ENCODE peak calls at places on chromosomes 16 and 17, in six cellular contexts. One of them, this sample, is unnamed.

GRCh38 chr17:81994593-81995462 is 17.4 kb downstream of the ASPSCR1 start:
- DNase-seq in T-helper 2 cell: no peak
- DNase-seq in coronary artery: no peak
- DNase-seq in neural crest cell: no peak
- DNase-seq in B cell: no peak
- DNase-seq in Right ventricle myocardium inferior: no peak
- DNase-seq in this sample: no peak

GRCh38 chr17:688100-688989 is 26.3 kb downstream of the VPS53 start:
- DNase-seq in T-helper 2 cell: no peak
- DNase-seq in coronary artery: no peak
- DNase-seq in Right ventricle myocardium inferior: no peak
- DNase-seq in neural crest cell: no peak
- DNase-seq in B cell: no peak
- DNase-seq in this sample: no peak

GRCh38 chr17:39740357-39741111 is 2.8 kb downstream of the GRB7 start:
- DNase-seq in T-helper 2 cell: no peak
- DNase-seq in B cell: no peak
- DNase-seq in Right ventricle myocardium inferior: no peak
- DNase-seq in neural crest cell: no peak
- DNase-seq in coronary artery: no peak
- DNase-seq in this sample: no peak

GRCh38 chr16:85286066-85286712 is 173.9 kb upstream of the CIBAR2 start:
- DNase-seq in B cell: no peak
- DNase-seq in neural crest cell: no peak
- DNase-seq in T-helper 2 cell: no peak
- DNase-seq in Right ventricle myocardium inferior: peak
- DNase-seq in coronary artery: peak
- DNase-seq in this sample: no peak

GRCh38 chr17:45720386-45720785 is 63.7 kb upstream of the CRHR1 start:
- DNase-seq in B cell: no peak
- DNase-seq in Right ventricle myocardium inferior: no peak
- DNase-seq in T-helper 2 cell: no peak
- DNase-seq in coronary artery: no peak
- DNase-seq in neural crest cell: no peak
- DNase-seq in this sample: no peak

GRCh38 chr16:79209308-79209707 is 391.2 kb downstream of the MAF start:
- DNase-seq in neural crest cell: no peak
- DNase-seq in B cell: no peak
- DNase-seq in T-helper 2 cell: no peak
- DNase-seq in coronary artery: no peak
- DNase-seq in Right ventricle myocardium inferior: no peak
- DNase-seq in this sample: no peak

GRCh38 chr17:45172541-45173286 is 11.0 kb downstream of the HEXIM2 start:
- DNase-seq in coronary artery: peak
- DNase-seq in neural crest cell: peak
- DNase-seq in Right ventricle myocardium inferior: peak
- DNase-seq in T-helper 2 cell: peak
- DNase-seq in B cell: peak
- DNase-seq in this sample: peak

GRCh38 chr17:64005734-64006167 is 7.6 kb downstream of the PRR29 start:
- DNase-seq in B cell: no peak
- DNase-seq in neural crest cell: no peak
- DNase-seq in Right ventricle myocardium inferior: no peak
- DNase-seq in T-helper 2 cell: no peak
- DNase-seq in coronary artery: no peak
- DNase-seq in this sample: no peak

GRCh38 chr17:82399030-82399429 is 19.1 kb upstream of the HEXD start:
- DNase-seq in B cell: no peak
- DNase-seq in T-helper 2 cell: no peak
- DNase-seq in coronary artery: no peak
- DNase-seq in Right ventricle myocardium inferior: no peak
- DNase-seq in neural crest cell: no peak
- DNase-seq in this sample: no peak

GRCh38 chr17:17672453-17673368 is 8.5 kb upstream of the RAI1 start:
- DNase-seq in T-helper 2 cell: no peak
- DNase-seq in Right ventricle myocardium inferior: no peak
- DNase-seq in coronary artery: no peak
- DNase-seq in neural crest cell: no peak
- DNase-seq in B cell: peak
- DNase-seq in this sample: no peak

GRCh38 chr17:1264196-1264595 is 6.0 kb upstream of the BHLHA9 start:
- DNase-seq in neural crest cell: no peak
- DNase-seq in T-helper 2 cell: no peak
- DNase-seq in Right ventricle myocardium inferior: no peak
- DNase-seq in B cell: no peak
- DNase-seq in coronary artery: no peak
- DNase-seq in this sample: peak

GRCh38 chr17:3534881-3535252 is 22.7 kb downstream of the TRPV3 start:
- DNase-seq in neural crest cell: no peak
- DNase-seq in coronary artery: no peak
- DNase-seq in T-helper 2 cell: no peak
- DNase-seq in B cell: no peak
- DNase-seq in Right ventricle myocardium inferior: no peak
- DNase-seq in this sample: no peak

GRCh38 chr16:23145186-23145585 is 4.1 kb downstream of the USP31 start:
- DNase-seq in B cell: no peak
- DNase-seq in neural crest cell: no peak
- DNase-seq in T-helper 2 cell: no peak
- DNase-seq in Right ventricle myocardium inferior: no peak
- DNase-seq in coronary artery: no peak
- DNase-seq in this sample: no peak

GRCh38 chr17:17467720-17468119 is 9.1 kb upstream of the MED9 start:
- DNase-seq in coronary artery: no peak
- DNase-seq in Right ventricle myocardium inferior: no peak
- DNase-seq in T-helper 2 cell: no peak
- DNase-seq in B cell: no peak
- DNase-seq in neural crest cell: no peak
- DNase-seq in this sample: no peak

GRCh38 chr16:49664221-49665215 is 191.4 kb downstream of the ZNF423 start:
- DNase-seq in Right ventricle myocardium inferior: peak
- DNase-seq in coronary artery: no peak
- DNase-seq in T-helper 2 cell: no peak
- DNase-seq in B cell: no peak
- DNase-seq in neural crest cell: no peak
- DNase-seq in this sample: no peak

GRCh38 chr17:6448473-6448872 is 4.2 kb downstream of the PIMREG start:
- DNase-seq in coronary artery: no peak
- DNase-seq in B cell: no peak
- DNase-seq in neural crest cell: no peak
- DNase-seq in T-helper 2 cell: no peak
- DNase-seq in Right ventricle myocardium inferior: peak
- DNase-seq in this sample: no peak

GRCh38 chr17:7997186-7997585 is 5.2 kb upstream of the GUCY2D start:
- DNase-seq in Right ventricle myocardium inferior: no peak
- DNase-seq in neural crest cell: no peak
- DNase-seq in B cell: no peak
- DNase-seq in T-helper 2 cell: no peak
- DNase-seq in coronary artery: no peak
- DNase-seq in this sample: peak

GRCh38 chr17:30780343-30780742 is 44.1 kb downstream of the CRLF3 start:
- DNase-seq in coronary artery: no peak
- DNase-seq in neural crest cell: no peak
- DNase-seq in Right ventricle myocardium inferior: no peak
- DNase-seq in T-helper 2 cell: no peak
- DNase-seq in B cell: no peak
- DNase-seq in this sample: no peak

GRCh38 chr17:43175213-43176118 is 4.5 kb downstream of the NBR1 start:
- DNase-seq in neural crest cell: no peak
- DNase-seq in B cell: no peak
- DNase-seq in coronary artery: no peak
- DNase-seq in Right ventricle myocardium inferior: no peak
- DNase-seq in T-helper 2 cell: no peak
- DNase-seq in this sample: peak

GRCh38 chr17:7251330-7252175 is at the start of gene CTDNEP1:
- DNase-seq in T-helper 2 cell: peak
- DNase-seq in Right ventricle myocardium inferior: peak
- DNase-seq in neural crest cell: peak
- DNase-seq in B cell: peak
- DNase-seq in coronary artery: no peak
- DNase-seq in this sample: peak

GRCh38 chr16:12853972-12854371 is 47.4 kb upstream of the SHISA9 start:
- DNase-seq in neural crest cell: no peak
- DNase-seq in B cell: no peak
- DNase-seq in T-helper 2 cell: no peak
- DNase-seq in coronary artery: no peak
- DNase-seq in Right ventricle myocardium inferior: no peak
- DNase-seq in this sample: no peak

GRCh38 chr17:16440814-16441629 is 25.7 kb downstream of the TRPV2 start:
- DNase-seq in neural crest cell: no peak
- DNase-seq in B cell: no peak
- DNase-seq in Right ventricle myocardium inferior: no peak
- DNase-seq in T-helper 2 cell: no peak
- DNase-seq in coronary artery: no peak
- DNase-seq in this sample: no peak

This sample was measured in COLO829.